ENCODE peak calls at places on chromosome 6, in five cellular contexts. W, B, R, Z and O are unnamed samples.

GRCh38 chr6:143678980-143679379 is 1.2 kb downstream of the PHACTR2 start:
- DNase-seq in Z (no peak), W (no peak), B (no peak), R (no peak), O (no peak)

GRCh38 chr6:109458774-109459531 is 3.4 kb upstream of the MICAL1 start:
- DNase-seq in R (no peak), Z (no peak), W (no peak), B (peak), O (no peak)

GRCh38 chr6:149995971-149996370 is 29.4 kb downstream of the RAET1L start:
- DNase-seq in W (no peak), Z (no peak), R (no peak), B (no peak), O (no peak)

GRCh38 chr6:18121580-18122127 is 823 bp downstream of the NHLRC1 start:
- DNase-seq in R (no peak), B (no peak), Z (no peak), W (no peak), O (no peak)

GRCh38 chr6:111850288-111850937 is 22.8 kb downstream of the FYN start:
- DNase-seq in B (no peak), R (no peak), W (no peak), Z (no peak), O (no peak)

GRCh38 chr6:53926505-53926904 is 131.7 kb downstream of the LRRC1 start:
- DNase-seq in R (no peak), W (no peak), B (no peak), Z (no peak), O (no peak)

GRCh38 chr6:13924146-13924948 is 405 bp upstream of the RNF182 start:
- DNase-seq in B (no peak), Z (peak), R (no peak), W (no peak), O (no peak)

GRCh38 chr6:32627831-32628230 is 9.4 kb upstream of the HLA-DQA1 start:
- DNase-seq in W (no peak), R (no peak), Z (no peak), B (no peak), O (no peak)